ENCODE peak calls at places on chromosomes 7 and 10, in seven cellular contexts. U is epithelial cell of esophagus, J is WTC11, R is Peyer's patch, O is mucosa of descending colon, W is PC-3, Q is cardiac muscle cell. X is an unnamed sample.

GRCh38 chr10:129547583-129547982 is 80.5 kb downstream of the MGMT start:
- DNase-seq in W (no peak), U (no peak), Q (no peak), O (no peak), J (no peak), R (no peak), X (no peak)

GRCh38 chr10:77773631-77774426 is 136.2 kb upstream of the KCNMA1 start:
- DNase-seq in Q (no peak), U (peak), W (no peak), J (no peak), R (no peak), O (no peak), X (no peak)

GRCh38 chr7:28748934-28749584 is 209.1 kb downstream of the TRIL start:
- DNase-seq in W (peak), R (no peak), Q (no peak), U (peak), O (no peak), J (no peak), X (peak)

GRCh38 chr7:46485481-46486065 is 564.5 kb upstream of the IGFBP3 start:
- DNase-seq in W (peak), O (no peak), R (no peak), J (no peak), U (peak), Q (peak), X (no peak)

GRCh38 chr7:21086688-21087087 is 300.0 kb upstream of the SP8 start:
- DNase-seq in R (no peak), J (no peak), W (peak), Q (no peak), U (peak), O (no peak), X (no peak)

GRCh38 chr7:25750738-25751529 is 401.1 kb upstream of the NFE2L3 start:
- DNase-seq in Q (peak), U (no peak), J (no peak), R (no peak), O (no peak), W (no peak), X (no peak)

GRCh38 chr7:112495820-112496462 is 15.2 kb downstream of the LSMEM1 start:
- DNase-seq in R (peak), J (peak), O (no peak), W (peak), Q (peak), U (peak), X (no peak)

GRCh38 chr7:101435461-101436225 is 73.0 kb downstream of the COL26A1 start:
- DNase-seq in J (peak), W (no peak), U (no peak), Q (no peak), R (no peak), O (no peak), X (no peak)

GRCh38 chr10:87841215-87841614 is 22.1 kb downstream of the KLLN start:
- DNase-seq in J (no peak), R (no peak), W (no peak), U (no peak), O (no peak), Q (no peak), X (no peak)

GRCh38 chr10:125146791-125147604 is 13.4 kb downstream of the CTBP2 start:
- DNase-seq in R (no peak), J (no peak), W (peak), O (peak), Q (no peak), U (peak), X (no peak)

GRCh38 chr10:100019824-100020160 is 10.0 kb upstream of the DNMBP start:
- DNase-seq in J (peak), Q (no peak), U (no peak), O (no peak), W (peak), R (no peak), X (no peak)

GRCh38 chr10:77716943-77717735 is 79.5 kb upstream of the KCNMA1 start:
- DNase-seq in R (no peak), J (no peak), U (no peak), O (no peak), W (peak), Q (peak), X (no peak)

GRCh38 chr10:71580415-71580814 is 139.2 kb downstream of the C10orf105 start:
- DNase-seq in Q (no peak), U (no peak), J (no peak), R (no peak), W (no peak), O (no peak), X (no peak)

GRCh38 chr7:98785929-98786571 is 83.8 kb downstream of the TMEM130 start:
- DNase-seq in W (no peak), U (no peak), R (no peak), J (no peak), O (no peak), Q (no peak), X (no peak)

GRCh38 chr7:3294432-3295100 is 6.5 kb upstream of the SDK1 start:
- DNase-seq in Q (no peak), U (peak), O (peak), R (no peak), J (peak), W (peak), X (peak)

GRCh38 chr7:100433276-100433591 is 3.1 kb downstream of the PPP1R35 start:
- DNase-seq in O (peak), Q (no peak), U (no peak), R (no peak), W (no peak), J (no peak), X (peak)

GRCh38 chr7:30247546-30248386 is 36.6 kb upstream of the ZNRF2 start:
- DNase-seq in Q (no peak), J (no peak), U (no peak), W (no peak), O (no peak), R (no peak), X (no peak)

GRCh38 chr7:2937701-2938513 is 93.8 kb upstream of the GNA12 start:
- DNase-seq in R (no peak), Q (no peak), O (no peak), J (peak), W (no peak), U (no peak), X (peak)

GRCh38 chr10:78424721-78425120 is 391.1 kb downstream of the RPS24 start:
- DNase-seq in Q (peak), R (no peak), O (no peak), W (peak), U (no peak), J (peak), X (no peak)

GRCh38 chr7:62361-63116 is 129.8 kb upstream of the FAM20C start:
- DNase-seq in Q (no peak), O (no peak), J (no peak), R (no peak), U (no peak), W (no peak), X (peak)

GRCh38 chr7:149870701-149871483 is 2.9 kb upstream of the ATP6V0E2 start:
- DNase-seq in R (peak), O (no peak), Q (no peak), U (no peak), W (no peak), J (no peak), X (no peak)

GRCh38 chr10:49144021-49144720 is 10.3 kb upstream of the FAM170B start:
- DNase-seq in O (no peak), U (no peak), R (no peak), J (no peak), Q (no peak), W (no peak), X (no peak)

GRCh38 chr7:56290548-56290947 is 174.3 kb upstream of the NUPR2 start:
- DNase-seq in Q (no peak), U (no peak), R (no peak), O (no peak), J (no peak), W (no peak), X (no peak)

GRCh38 chr10:74145133-74145532 is 5.5 kb downstream of the AP3M1 start:
- DNase-seq in J (no peak), W (peak), Q (peak), R (no peak), U (no peak), O (no peak), X (no peak)

GRCh38 chr7:15729746-15730145 is 43.3 kb upstream of the MEOX2 start:
- DNase-seq in O (no peak), U (no peak), J (no peak), W (no peak), Q (no peak), R (no peak), X (no peak)

DNA sequence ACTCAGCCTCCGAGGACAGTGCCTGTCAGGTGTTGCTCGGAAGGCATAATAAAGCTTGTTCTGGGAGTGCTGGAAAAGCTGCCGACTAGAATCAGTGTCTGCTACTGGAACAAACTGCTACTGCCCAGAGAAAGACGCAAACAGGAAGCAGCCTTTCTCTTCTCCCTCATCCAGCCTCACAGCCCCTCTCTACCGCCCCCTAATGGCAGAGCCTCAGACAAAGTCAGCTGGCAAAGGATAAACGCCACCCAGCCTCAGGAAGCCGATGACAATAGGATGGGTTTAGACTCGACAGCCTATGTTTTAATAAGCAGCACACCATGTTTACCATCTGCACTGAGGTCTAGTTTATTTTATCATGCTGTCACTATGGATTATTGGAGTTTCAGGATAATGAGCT is 169.5 kb upstream of the LYZL1 start:
- DNase-seq in Q (no peak), R (no peak), W (peak), O (peak), J (peak), U (no peak), X (peak)
- TF ChIP-seq CTCF in Q (peak), R (peak), W (peak), O (peak), J (peak), U (no peak), X (peak)

DNA sequence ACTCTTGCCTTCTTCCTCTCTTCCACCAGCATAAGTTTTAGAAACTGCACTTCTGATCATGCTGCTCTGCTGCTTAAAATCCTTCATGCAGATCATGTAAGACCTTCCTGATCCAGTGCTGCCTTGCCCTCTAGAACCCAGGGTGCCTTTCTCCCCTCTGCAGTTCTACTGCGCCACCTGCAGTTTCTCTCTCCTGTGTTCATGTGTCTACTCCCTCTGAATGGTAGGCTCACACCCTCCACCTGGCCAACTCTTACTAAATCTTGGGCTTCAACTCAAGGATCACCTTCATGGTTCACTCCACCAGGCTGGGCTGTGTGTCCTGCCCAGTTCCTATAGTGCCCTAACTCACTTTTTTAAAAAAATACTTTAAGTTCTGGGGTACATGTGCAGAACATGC is 174.6 kb upstream of the ITGB1 start:
- DNase-seq in O (no peak), R (no peak), W (peak), J (peak), Q (no peak), U (peak), X (no peak)
- TF ChIP-seq CTCF in O (no peak), R (no peak), W (no peak), J (no peak), Q (no peak), U (peak), X (no peak)

DNA sequence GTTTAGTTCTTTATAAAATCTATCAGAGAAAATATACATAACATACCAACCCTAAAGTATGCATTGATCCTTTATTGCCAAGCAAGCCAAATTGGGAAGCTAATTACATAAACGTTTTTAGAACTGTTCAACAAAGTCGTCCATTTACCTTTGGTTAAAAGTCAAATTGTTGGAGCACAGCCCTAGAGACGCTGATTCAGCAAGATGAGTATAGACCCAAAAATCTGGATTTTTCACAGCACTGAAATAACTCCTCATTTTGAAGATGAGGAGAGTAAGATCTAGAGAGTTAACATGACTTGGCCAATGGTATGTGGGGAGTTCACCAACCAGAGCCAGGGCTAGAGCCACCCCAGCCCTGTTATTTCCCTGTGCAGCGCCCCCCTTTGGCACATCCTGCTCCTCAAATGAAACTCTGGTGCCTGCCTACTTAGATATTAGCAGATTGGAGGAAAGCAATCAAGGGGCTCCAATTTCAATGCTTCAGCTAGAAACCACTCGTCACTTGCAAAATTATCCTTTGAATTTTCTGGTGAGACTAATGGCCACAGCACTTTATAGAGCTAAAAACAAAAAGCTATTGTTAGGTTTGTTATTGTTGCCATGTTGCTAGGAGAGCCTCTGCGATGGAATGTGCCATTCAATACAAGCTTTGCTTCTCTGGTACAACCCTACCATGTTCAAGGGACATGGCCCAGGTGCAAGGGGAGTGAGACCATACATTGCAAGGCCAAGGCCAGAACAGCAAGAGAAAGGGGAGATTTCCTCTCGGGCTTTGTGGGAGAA is 132.6 kb upstream of the ZEB1 start:
- DNase-seq in U (no peak), J (peak), R (no peak), O (no peak), Q (peak), W (no peak), X (no peak)
- TF ChIP-seq CTCF in U (no peak), J (no peak), R (no peak), O (no peak), Q (peak), W (peak), X (no peak)

GRCh38 chr10:103929396-103929921 is 11.5 kb upstream of the STN1 start:
- DNase-seq in R (no peak), J (no peak), O (no peak), W (no peak), U (no peak), Q (peak), X (no peak)

GRCh38 chr10:103928784-103929183 is 10.8 kb upstream of the STN1 start:
- DNase-seq in J (no peak), R (no peak), U (no peak), O (no peak), W (no peak), Q (no peak), X (no peak)

GRCh38 chr10:103923502-103923901 is 5.5 kb upstream of the STN1 start:
- DNase-seq in O (no peak), Q (no peak), J (no peak), W (peak), R (no peak), U (peak), X (no peak)

GRCh38 chr10:103925591-103925990 is 7.6 kb upstream of the STN1 start:
- DNase-seq in U (no peak), Q (no peak), O (no peak), J (no peak), R (no peak), W (no peak), X (no peak)

DNA sequence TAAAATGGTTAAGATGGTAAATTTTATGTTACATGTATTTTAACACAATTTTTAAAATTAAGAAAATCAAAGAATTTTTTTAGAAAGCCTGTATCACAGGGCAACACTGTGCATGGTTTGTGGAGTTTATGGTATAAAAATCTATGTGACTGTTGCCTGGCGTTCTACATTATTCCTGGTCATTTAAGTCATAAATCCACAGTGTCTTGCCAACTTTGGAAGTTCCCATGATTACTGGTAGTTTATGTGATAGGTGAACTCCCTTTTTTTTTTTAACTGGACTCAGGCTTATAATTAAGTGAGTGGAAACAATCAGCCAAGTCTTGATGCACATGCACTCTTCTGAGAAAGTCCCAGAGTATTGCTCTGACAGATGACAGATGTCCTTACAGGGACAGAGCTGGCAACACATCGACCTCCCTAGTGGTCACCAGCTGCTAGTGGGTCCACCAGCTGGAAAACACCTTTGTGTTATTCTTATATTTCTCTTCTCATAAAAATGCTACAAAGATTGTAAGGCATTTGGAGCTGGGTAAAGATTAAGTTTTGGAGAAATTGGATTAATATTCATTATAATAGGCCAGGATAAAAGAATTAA is 8.8 kb upstream of the STN1 start:
- DNase-seq in R (no peak), J (no peak), U (no peak), O (no peak), Q (no peak), W (no peak), X (no peak)
- TF ChIP-seq CTCF in R (no peak), J (no peak), U (no peak), O (no peak), Q (no peak), W (no peak), X (no peak)